ENCODE peak calls at places on chromosomes 5 and 9, in seven cellular contexts. C is nephron progenitor cell; G is coronary artery; M is NCI-H82; K is stimulated activated CD4-positive, alpha-beta T cell treated with anti-CD3 and anti-CD28 coated beads, Interleukin-2, amount 100 ng/mL, for 48 hours; Q is hypothalamus; Y is GM19239. R is an unnamed sample.

GRCh38 chr9:72299017-72299603 is 65.9 kb downstream of the ZFAND5 start:
- DNase-seq in C (no peak), G (no peak), M (no peak), K (no peak), Q (no peak), Y (no peak), R (no peak)

GRCh38 chr9:134502261-134503211 is 139.1 kb upstream of the COL5A1 start:
- DNase-seq in C (no peak), G (peak; percentile 79), M (peak; percentile 66), K (no peak), Q (no peak), Y (no peak), R (no peak)

GRCh38 chr5:151451626-151452520 is 4.5 kb downstream of the SLC36A1 start:
- DNase-seq in C (no peak), G (no peak), M (no peak), K (no peak), Q (no peak), Y (peak; percentile 13), R (peak; percentile 66)

GRCh38 chr9:79001012-79001411 is 570.8 kb upstream of the TLE4 start:
- DNase-seq in C (no peak), G (no peak), M (no peak), K (no peak), Q (no peak), Y (no peak), R (no peak)

GRCh38 chr5:124654418-124654817 is 92.0 kb downstream of the ZNF608 start:
- DNase-seq in C (no peak), G (no peak), M (no peak), K (no peak), Q (no peak), Y (no peak), R (no peak)

GRCh38 chr5:109853362-109853761 is 163.6 kb downstream of the MAN2A1 start:
- DNase-seq in C (no peak), G (no peak), M (no peak), K (no peak), Q (no peak), Y (no peak), R (no peak)

GRCh38 chr5:78537821-78538220 is 110.8 kb downstream of the LHFPL2 start:
- DNase-seq in C (no peak), G (peak; percentile 46), M (peak; percentile 69), K (no peak), Q (no peak), Y (peak; percentile 27), R (peak; percentile 49)

GRCh38 chr9:115118471-115119156 is 657 bp upstream of the TNC start:
- DNase-seq in C (peak; percentile 31), G (peak; percentile 79), M (peak; percentile 81), K (no peak), Q (peak; percentile 55), Y (no peak), R (no peak)

GRCh38 chr9:129624947-129625346 is 1.0 kb upstream of the NTMT1 start:
- DNase-seq in C (no peak), G (no peak), M (no peak), K (no peak), Q (no peak), Y (no peak), R (peak; percentile 53)

GRCh38 chr5:72178910-72179815 is 71.9 kb downstream of the MAP1B start:
- DNase-seq in C (no peak), G (peak; percentile 91), M (no peak), K (no peak), Q (peak; percentile 36), Y (no peak), R (no peak)

GRCh38 chr9:72006481-72006880 is 53.9 kb downstream of the C9orf57 start:
- DNase-seq in C (no peak), G (no peak), M (no peak), K (no peak), Q (no peak), Y (no peak), R (no peak)

GRCh38 chr9:68872026-68872501 is 141.8 kb downstream of the PRKACG start:
- DNase-seq in C (no peak), G (no peak), M (no peak), K (no peak), Q (no peak), Y (no peak), R (no peak)

GRCh38 chr9:104927912-104928740 is at the start of gene ABCA1:
- DNase-seq in C (peak; percentile 81), G (peak; percentile 94), M (peak; percentile 27), K (peak; percentile 58), Q (peak; percentile 72), Y (peak; percentile 61), R (peak; percentile 56)